ENCODE peak calls at places on chromosome 2, in eight cellular contexts. E is spleen, Y is Peyer's patch, X is NB4, R is esophagus squamous epithelium, W is ovary, O is GM12878, Q is sigmoid colon. J is an unnamed sample.

GRCh38 chr2:152481881-152482280 is 146.9 kb downstream of the FMNL2 start:
- DNase-seq in E (no peak), Y (no peak), X (no peak), R (no peak), W (no peak), O (no peak), Q (no peak), J (no peak)

GRCh38 chr2:208101716-208102631 is 22.4 kb downstream of the CRYGD start:
- DNase-seq in E (no peak), Y (no peak), X (peak; percentile 52), R (no peak), W (no peak), O (no peak), Q (no peak), J (no peak)

GRCh38 chr2:143909577-143909976 is 610.3 kb downstream of the ZEB2 start:
- DNase-seq in E (no peak), Y (no peak), X (no peak), R (no peak), W (no peak), O (no peak), Q (no peak), J (no peak)

GRCh38 chr2:41779873-41780272 is 267.9 kb upstream of the PKDCC start:
- DNase-seq in E (no peak), Y (no peak), X (no peak), R (no peak), W (no peak), O (no peak), Q (no peak), J (no peak)

GRCh38 chr2:100580474-100581264 is 17.9 kb downstream of the PDCL3 start:
- DNase-seq in E (peak; percentile 84), Y (peak; percentile 83), X (peak; percentile 64), R (no peak), W (no peak), O (peak; percentile 48), Q (no peak), J (no peak)

GRCh38 chr2:179818546-179818945 is 42.9 kb downstream of the ZNF385B start:
- DNase-seq in E (no peak), Y (no peak), X (no peak), R (no peak), W (no peak), O (no peak), Q (no peak), J (peak; percentile 27)

GRCh38 chr2:18860179-18860578 is 270.8 kb upstream of the NT5C1B start:
- DNase-seq in E (no peak), Y (no peak), X (no peak), R (no peak), W (no peak), O (no peak), Q (no peak), J (no peak)

GRCh38 chr2:24635181-24635580 is 144.1 kb downstream of the NCOA1 start:
- DNase-seq in E (no peak), Y (no peak), X (no peak), R (no peak), W (no peak), O (no peak), Q (no peak), J (no peak)

GRCh38 chr2:162196611-162197010 is 44.6 kb upstream of the GCG start:
- DNase-seq in E (no peak), Y (no peak), X (no peak), R (no peak), W (no peak), O (no peak), Q (no peak), J (no peak)

GRCh38 chr2:241408849-241409248 is 52.8 kb downstream of the FARP2 start:
- DNase-seq in E (no peak), Y (no peak), X (no peak), R (no peak), W (no peak), O (no peak), Q (no peak), J (no peak)

GRCh38 chr2:159753797-159754196 is 41.5 kb downstream of the MARCHF7 start:
- DNase-seq in E (no peak), Y (no peak), X (peak; percentile 37), R (no peak), W (no peak), O (no peak), Q (no peak), J (no peak)

GRCh38 chr2:3575534-3576324 is 669 bp downstream of the RPS7 start:
- DNase-seq in E (no peak), Y (no peak), X (peak; percentile 39), R (no peak), W (no peak), O (no peak), Q (no peak), J (no peak)

GRCh38 chr2:176637497-176638166 is 368.4 kb downstream of the MTX2 start:
- DNase-seq in E (peak; percentile 82), Y (no peak), X (no peak), R (no peak), W (peak; percentile 86), O (no peak), Q (peak; percentile 81), J (peak; percentile 65)

GRCh38 chr2:201419057-201419635 is 32.1 kb downstream of the TRAK2 start:
- DNase-seq in E (no peak), Y (no peak), X (no peak), R (no peak), W (no peak), O (no peak), Q (no peak), J (no peak)

GRCh38 chr2:118705032-118705431 is 142.4 kb downstream of the EN1 start:
- DNase-seq in E (no peak), Y (no peak), X (no peak), R (no peak), W (no peak), O (no peak), Q (no peak), J (no peak)

GRCh38 chr2:206435738-206436137 is 7.6 kb upstream of the ADAM23 start:
- DNase-seq in E (no peak), Y (no peak), X (no peak), R (no peak), W (no peak), O (no peak), Q (no peak), J (no peak)

GRCh38 chr2:216081487-216082387 is at the start of the genes PECR and TMEM169:
- DNase-seq in E (peak; percentile 96), Y (peak; percentile 85), X (peak; percentile 63), R (peak; percentile 31), W (peak; percentile 78), O (no peak), Q (peak; percentile 90), J (peak; percentile 80)
- TF ChIP-seq POLR2A in E (no peak), Y (peak; percentile 75), X (no peak), R (no peak), W (peak; percentile 2), O (peak; percentile 94), Q (no peak), J (peak; percentile 76)

DNA sequence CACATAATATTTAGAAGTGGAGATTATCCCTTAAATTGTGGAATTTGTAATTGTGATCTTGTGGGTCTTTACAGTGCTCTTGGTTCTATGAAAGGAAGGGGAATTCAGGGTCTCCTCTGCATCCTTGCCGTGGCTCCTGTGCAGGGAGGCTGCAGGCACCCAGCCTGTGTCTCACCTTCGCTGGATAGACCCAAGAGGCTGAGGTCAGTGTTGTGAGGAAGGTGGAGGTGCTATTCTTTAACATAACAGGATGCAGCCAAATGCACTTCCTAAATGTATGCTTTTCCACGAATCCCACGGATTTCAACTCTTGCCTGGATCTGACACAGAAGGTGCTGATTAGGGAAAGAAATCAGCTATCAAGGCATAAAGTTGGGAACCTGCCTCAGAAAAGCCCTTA is 69.5 kb downstream of the TMEM18 start:
- DNase-seq in E (no peak), Y (no peak), X (no peak), R (no peak), W (no peak), O (no peak), Q (no peak), J (no peak)
- TF ChIP-seq POLR2A in E (no peak), Y (no peak), X (no peak), R (no peak), W (no peak), O (no peak), Q (no peak), J (no peak)

DNA sequence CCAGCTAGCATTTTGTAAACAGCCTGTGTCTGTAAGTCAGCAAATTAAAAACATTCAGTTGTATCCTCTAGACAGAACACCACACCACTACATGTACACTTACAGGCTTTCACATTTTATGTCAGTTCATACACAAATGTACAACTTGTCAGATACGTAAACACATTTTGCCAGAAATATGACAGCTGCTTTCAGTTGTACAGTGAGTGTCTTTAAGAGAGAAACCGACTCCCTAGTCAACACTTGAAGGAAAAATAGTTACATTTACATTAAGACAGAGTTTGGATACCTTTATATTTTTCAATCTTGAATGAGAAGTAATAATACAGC is 15.2 kb downstream of the MRPL35 start:
- DNase-seq in E (no peak), Y (no peak), X (no peak), R (no peak), W (no peak), O (no peak), Q (no peak), J (no peak)
- TF ChIP-seq POLR2A in E (no peak), Y (no peak), X (no peak), R (no peak), W (no peak), O (no peak), Q (no peak), J (no peak)

DNA sequence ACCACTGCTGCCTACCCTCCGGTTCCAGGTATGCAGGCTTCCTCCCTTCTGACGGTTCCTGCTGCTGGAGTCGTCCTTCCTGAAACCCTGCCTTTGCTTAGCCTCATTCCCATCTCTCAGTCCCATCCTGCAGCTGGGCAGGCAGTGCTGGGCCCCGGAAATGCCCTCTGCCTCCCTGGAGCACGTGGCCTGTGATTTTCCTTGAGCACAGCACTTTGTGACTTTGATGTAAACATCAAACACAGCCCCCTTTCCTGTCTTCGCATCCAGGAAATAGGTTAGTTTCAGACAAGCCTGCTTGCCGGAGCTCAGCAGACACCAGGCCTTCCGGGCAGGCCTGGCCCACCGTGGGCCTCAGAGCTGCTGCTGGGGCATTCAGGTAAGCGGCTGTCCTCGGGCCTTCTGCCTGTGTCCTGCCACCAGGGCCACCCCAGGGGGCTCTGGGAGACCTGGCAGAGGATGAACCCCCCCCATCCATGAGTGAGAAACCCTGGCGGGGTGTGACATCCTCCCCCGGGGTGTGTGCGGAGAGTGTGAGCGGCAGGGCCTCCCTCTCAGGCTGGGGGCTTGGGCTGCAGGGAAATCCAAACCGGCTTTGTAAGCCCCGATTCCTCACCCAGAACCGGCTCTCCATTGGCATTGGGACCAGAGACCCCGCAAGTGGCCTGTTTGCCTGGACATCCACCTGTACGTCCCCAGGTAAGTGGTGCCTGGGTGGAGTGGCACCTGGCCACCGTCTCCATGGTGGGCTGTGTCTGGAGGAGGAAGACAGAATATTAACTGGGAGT is at the start of gene ZAP70:
- DNase-seq in E (peak; percentile 85), Y (peak; percentile 55), X (no peak), R (no peak), W (no peak), O (no peak), Q (peak; percentile 56), J (no peak)
- TF ChIP-seq POLR2A in E (no peak), Y (no peak), X (no peak), R (no peak), W (no peak), O (peak; percentile 42), Q (no peak), J (no peak)

J was measured in H54.